ENCODE peak calls at places on chromosomes 6 and 20, in nine cellular contexts. U is A549; Q is CD4-positive, alpha-beta T cell; J is brain microvascular endothelial cell; C is adrenal gland; I is neuronal stem cell; Y is cardiac muscle cell; M is H9; O is heart left ventricle. V is an unnamed sample.

GRCh38 chr20:10595985-10596384 is 77.8 kb downstream of the JAG1 start:
- DNase-seq in J (no peak), O (no peak), C (no peak), I (no peak), Q (no peak), M (no peak), U (no peak), Y (no peak), V (no peak)

GRCh38 chr20:37502654-37503053 is 18.4 kb upstream of the NNAT start:
- DNase-seq in U (no peak), Y (no peak), C (no peak), I (no peak), J (no peak), O (no peak), Q (no peak), M (no peak), V (no peak)

GRCh38 chr20:25320035-25320800 is 70.4 kb downstream of the ABHD12 start:
- DNase-seq in Q (no peak), O (no peak), M (no peak), J (no peak), Y (no peak), I (no peak), C (no peak), U (no peak), V (no peak)

GRCh38 chr6:125986956-125987617 is 747 bp downstream of the TRMT11 start:
- DNase-seq in U (peak), C (no peak), Q (no peak), J (no peak), M (no peak), O (no peak), Y (peak), I (no peak), V (no peak)

GRCh38 chr20:38723982-38724602 is at the start of gene SLC32A1:
- DNase-seq in Q (no peak), O (no peak), I (no peak), U (no peak), C (no peak), Y (no peak), M (peak), J (no peak), V (peak)

GRCh38 chr6:168366473-168366872 is 46.9 kb upstream of the DACT2 start:
- DNase-seq in J (no peak), Y (no peak), M (no peak), C (no peak), I (no peak), Q (no peak), O (no peak), U (no peak), V (no peak)

GRCh38 chr6:108113557-108114519 is 39.3 kb upstream of the OSTM1 start:
- DNase-seq in Y (peak), I (peak), M (peak), C (peak), Q (no peak), O (peak), U (peak), J (peak), V (no peak)

GRCh38 chr6:161227004-161227950 is 46.6 kb downstream of the AGPAT4 start:
- DNase-seq in I (no peak), C (no peak), O (no peak), J (no peak), U (no peak), M (no peak), Y (no peak), Q (no peak), V (no peak)

GRCh38 chr20:56558968-56559367 is 25.9 kb downstream of the FAM209B start:
- DNase-seq in U (no peak), O (no peak), Y (no peak), I (no peak), Q (no peak), M (no peak), J (no peak), C (no peak), V (no peak)

GRCh38 chr6:113630738-113631535 is 226.2 kb upstream of the MARCKS start:
- DNase-seq in C (no peak), I (no peak), J (peak), Y (peak), U (no peak), M (no peak), O (no peak), Q (no peak), V (no peak)

GRCh38 chr20:61739832-61740118 is 325.9 kb downstream of the TAF4 start:
- DNase-seq in M (no peak), Y (no peak), U (no peak), J (no peak), C (no peak), I (no peak), Q (no peak), O (no peak), V (no peak)

GRCh38 chr20:61494763-61495595 is 242.9 kb downstream of the CDH4 start:
- DNase-seq in M (no peak), Y (no peak), J (no peak), O (no peak), I (no peak), C (no peak), U (no peak), Q (no peak), V (no peak)

GRCh38 chr20:56389807-56390206 is 2.2 kb downstream of the AURKA start:
- DNase-seq in U (no peak), C (no peak), I (no peak), J (no peak), Y (no peak), M (no peak), Q (no peak), O (no peak), V (no peak)

GRCh38 chr20:59645316-59645715 is 41.0 kb downstream of the PHACTR3 start:
- DNase-seq in M (peak), U (no peak), Q (no peak), C (no peak), J (no peak), I (no peak), O (no peak), Y (no peak), V (peak)

GRCh38 chr6:129104131-129104530 is 221.2 kb downstream of the LAMA2 start:
- DNase-seq in U (no peak), C (no peak), I (no peak), O (no peak), Q (no peak), M (no peak), J (no peak), Y (peak), V (no peak)

GRCh38 chr6:143060806-143061596 is at the start of gene AIG1:
- DNase-seq in O (peak), I (peak), M (peak), J (peak), Y (no peak), C (no peak), Q (peak), U (peak), V (peak)

GRCh38 chr6:44084231-44085014 is 42.8 kb downstream of the MRPL14 start:
- DNase-seq in Q (no peak), J (no peak), I (no peak), M (no peak), U (no peak), C (peak), O (no peak), Y (peak), V (no peak)

GRCh38 chr6:30814137-30815084 is 69.9 kb upstream of the DDR1 start:
- DNase-seq in J (no peak), O (no peak), I (no peak), U (peak), Q (peak), M (no peak), Y (peak), C (peak), V (no peak)

GRCh38 chr6:39521826-39522377 is 199.4 kb upstream of the KCNK16 start:
- DNase-seq in U (no peak), I (no peak), M (no peak), C (no peak), Q (no peak), Y (no peak), O (no peak), J (no peak), V (no peak)

GRCh38 chr6:153994004-153994403 is 45.0 kb upstream of the OPRM1 start:
- DNase-seq in O (no peak), Q (no peak), U (no peak), Y (no peak), M (no peak), J (no peak), I (no peak), C (no peak), V (no peak)

GRCh38 chr20:34528921-34529297 is 12.7 kb downstream of the DYNLRB1 start:
- DNase-seq in O (no peak), Q (no peak), Y (no peak), I (no peak), M (no peak), U (no peak), C (peak), J (no peak), V (no peak)

GRCh38 chr6:641225-641985 is 15.5 kb downstream of the HUS1B start:
- DNase-seq in I (no peak), Q (no peak), U (no peak), Y (no peak), M (no peak), J (no peak), O (no peak), C (no peak), V (no peak)

GRCh38 chr6:1904898-1905297 is 295.2 kb downstream of the FOXC1 start:
- DNase-seq in I (no peak), Q (no peak), M (no peak), Y (no peak), C (no peak), U (no peak), O (no peak), J (no peak), V (no peak)

GRCh38 chr6:22113046-22113766 is 183.6 kb downstream of the PRL start:
- DNase-seq in M (no peak), Y (peak), J (peak), U (peak), I (no peak), O (no peak), C (peak), Q (no peak), V (no peak)

GRCh38 chr6:155290491-155290890 is 23.8 kb downstream of the TFB1M start:
- DNase-seq in I (no peak), Y (no peak), Q (no peak), M (no peak), O (no peak), U (no peak), J (no peak), C (no peak), V (no peak)

GRCh38 chr6:155292711-155293110 is 21.6 kb downstream of the TFB1M start:
- DNase-seq in J (no peak), O (no peak), M (no peak), U (no peak), Q (no peak), Y (no peak), I (no peak), C (no peak), V (no peak)

GRCh38 chr6:155284775-155285174 is 21.0 kb downstream of the CLDN20 start:
- DNase-seq in M (no peak), O (no peak), J (no peak), Q (no peak), C (no peak), Y (no peak), I (no peak), U (no peak), V (no peak)

GRCh38 chr6:155291291-155291690 is 23.0 kb downstream of the TFB1M start:
- DNase-seq in I (no peak), U (no peak), O (no peak), M (no peak), Q (no peak), C (no peak), J (no peak), Y (no peak), V (no peak)

GRCh38 chr6:155287762-155288161 is 23.9 kb downstream of the CLDN20 start:
- DNase-seq in J (no peak), M (no peak), U (no peak), Y (no peak), C (no peak), O (no peak), Q (no peak), I (no peak), V (no peak)
- H3K27ac ChIP-seq in J (no peak), M (no peak), U (no peak), Y (no peak), C (no peak), O (no peak), Q (no peak), I (no peak), V (no peak)

GRCh38 chr6:16334671-16335070 is 96.3 kb downstream of the GMPR start:
- DNase-seq in I (no peak), U (peak), C (peak), M (no peak), Y (peak), O (no peak), J (peak), Q (no peak), V (no peak)

GRCh38 chr6:16335176-16335575 is 96.8 kb downstream of the GMPR start:
- DNase-seq in J (no peak), M (no peak), U (no peak), O (no peak), I (no peak), Y (no peak), Q (no peak), C (no peak), V (no peak)

GRCh38 chr6:16331328-16332174 is 93.2 kb downstream of the GMPR start:
- DNase-seq in C (peak), Y (peak), M (peak), J (peak), O (peak), I (peak), U (peak), Q (peak), V (peak)

GRCh38 chr6:16332175-16332542 is 93.8 kb downstream of the GMPR start:
- DNase-seq in C (peak), U (peak), Y (peak), M (peak), O (peak), Q (peak), J (peak), I (peak), V (peak)

GRCh38 chr6:16333580-16333979 is 95.2 kb downstream of the GMPR start:
- DNase-seq in Q (no peak), O (no peak), J (no peak), M (no peak), C (no peak), Y (peak), U (no peak), I (no peak), V (no peak)
- H3K27ac ChIP-seq in Q (no peak), O (no peak), J (no peak), M (no peak), C (no peak), Y (no peak), U (peak), I (no peak), V (no peak)

DNA sequence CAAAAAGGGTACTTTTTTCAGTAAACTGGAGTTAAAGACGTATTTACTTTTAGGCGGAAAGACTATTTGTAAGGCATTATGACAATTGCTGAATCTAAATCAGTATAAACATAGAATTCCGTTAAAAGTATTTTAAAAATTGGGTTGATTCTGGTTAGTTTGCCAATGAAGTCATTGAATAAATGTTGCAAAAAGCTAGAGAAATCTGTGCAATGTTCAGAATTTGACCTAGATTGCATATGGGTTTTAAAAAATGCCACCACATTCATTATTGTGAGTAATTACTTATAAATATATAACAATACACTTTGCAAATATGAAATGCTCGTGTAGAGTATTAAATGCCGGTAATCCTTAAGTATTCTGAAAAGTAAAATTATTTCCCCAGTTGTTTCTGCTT is 116.5 kb upstream of the EEF1E1 start:
- DNase-seq in C (no peak), M (no peak), U (no peak), Y (no peak), O (no peak), J (no peak), I (no peak), Q (no peak), V (no peak)
- H3K27ac ChIP-seq in C (no peak), M (no peak), U (no peak), Y (no peak), O (no peak), J (no peak), I (no peak), Q (no peak), V (no peak)

GRCh38 chr20:5737619-5737953 is 12.6 kb upstream of the SHLD1 start:
- DNase-seq in Q (no peak), I (no peak), M (no peak), O (no peak), C (no peak), J (no peak), Y (no peak), U (no peak), V (no peak)
- H3K27ac ChIP-seq in Q (no peak), I (no peak), M (no peak), O (no peak), C (no peak), J (no peak), Y (no peak), U (peak), V (no peak)

GRCh38 chr6:94464018-94464510 is 1044.7 kb upstream of the EPHA7 start:
- DNase-seq in I (no peak), Q (no peak), O (no peak), C (no peak), M (no peak), J (no peak), Y (no peak), U (no peak), V (no peak)
- H3K27ac ChIP-seq in I (no peak), Q (no peak), O (no peak), C (no peak), M (peak), J (no peak), Y (no peak), U (no peak), V (no peak)

V was measured in caudate nucleus.